ENCODE peak calls at places on chromosomes 1 and 21, in ten cellular contexts. B is progenitor cell of endocrine pancreas; D is AG09319; Z is RWPE1; W is omental fat pad; F is CD4-positive, alpha-beta T cell; T is GM12865; U is body of pancreas; O is dorsolateral prefrontal cortex; P is left ventricle myocardium inferior. M is an unnamed sample.

GRCh38 chr21:38175321-38175720 is 81.5 kb upstream of the KCNJ15 start:
- DNase-seq in F (no peak), P (no peak), Z (no peak), W (no peak), U (no peak), D (no peak), T (no peak), B (no peak), O (no peak), M (no peak)

GRCh38 chr1:210298296-210298695 is 30.4 kb upstream of the HHAT start:
- DNase-seq in P (no peak), Z (no peak), F (no peak), W (no peak), D (no peak), B (no peak), T (no peak), U (no peak), O (no peak), M (no peak)

GRCh38 chr1:192660613-192661012 is 24.7 kb downstream of the RGS13 start:
- DNase-seq in F (no peak), U (no peak), Z (no peak), B (no peak), D (no peak), T (no peak), W (no peak), O (no peak), P (no peak), M (no peak)

GRCh38 chr1:170134606-170135005 is 11.2 kb upstream of the NTMT2 start:
- DNase-seq in F (no peak), W (no peak), U (no peak), P (no peak), D (no peak), Z (no peak), B (no peak), T (no peak), O (no peak), M (no peak)

GRCh38 chr1:101474039-101474665 is 237.3 kb downstream of the S1PR1 start:
- DNase-seq in O (no peak), D (no peak), B (no peak), Z (peak; percentile 4), T (peak; percentile 50), P (no peak), U (no peak), W (no peak), F (no peak), M (no peak)

GRCh38 chr1:17611991-17612390 is 72.5 kb downstream of the ARHGEF10L start:
- DNase-seq in D (no peak), B (no peak), U (no peak), W (no peak), O (no peak), F (no peak), Z (no peak), P (no peak), T (no peak), M (no peak)

GRCh38 chr1:238752332-238752731 is 634.0 kb upstream of the CHRM3 start:
- DNase-seq in Z (no peak), T (no peak), B (no peak), F (no peak), D (no peak), P (no peak), U (no peak), W (no peak), O (no peak), M (no peak)

GRCh38 chr1:56920551-56920950 is 45.3 kb downstream of the C8B start:
- DNase-seq in D (no peak), P (no peak), W (no peak), U (no peak), O (no peak), F (no peak), Z (no peak), B (no peak), T (no peak), M (no peak)

GRCh38 chr1:53074313-53075154 is 12.5 kb downstream of the PODN start:
- DNase-seq in D (no peak), P (no peak), U (peak; percentile 6), B (no peak), O (peak; percentile 21), Z (no peak), W (peak; percentile 4), F (no peak), T (no peak), M (peak; percentile 11)

GRCh38 chr1:67479146-67479891 is 49.1 kb upstream of the SERBP1 start:
- DNase-seq in O (no peak), Z (no peak), U (peak; percentile 68), T (no peak), D (no peak), F (no peak), B (no peak), P (no peak), W (no peak), M (no peak)

GRCh38 chr1:172405912-172406311 is 14.6 kb upstream of the C1orf105 start:
- DNase-seq in F (no peak), O (no peak), P (no peak), T (no peak), B (no peak), U (no peak), W (no peak), D (no peak), Z (no peak), M (no peak)

GRCh38 chr1:204366759-204367158 is 7.0 kb upstream of the PLEKHA6 start:
- DNase-seq in O (no peak), F (no peak), B (no peak), T (peak; percentile 15), P (no peak), U (no peak), Z (no peak), W (no peak), D (no peak), M (no peak)
- TF ChIP-seq CTCF in O (no peak), F (no peak), B (peak; percentile 46), T (peak; percentile 39), P (peak; percentile 51), U (no peak), Z (no peak), W (no peak), D (peak; percentile 45), M (no peak)

DNA sequence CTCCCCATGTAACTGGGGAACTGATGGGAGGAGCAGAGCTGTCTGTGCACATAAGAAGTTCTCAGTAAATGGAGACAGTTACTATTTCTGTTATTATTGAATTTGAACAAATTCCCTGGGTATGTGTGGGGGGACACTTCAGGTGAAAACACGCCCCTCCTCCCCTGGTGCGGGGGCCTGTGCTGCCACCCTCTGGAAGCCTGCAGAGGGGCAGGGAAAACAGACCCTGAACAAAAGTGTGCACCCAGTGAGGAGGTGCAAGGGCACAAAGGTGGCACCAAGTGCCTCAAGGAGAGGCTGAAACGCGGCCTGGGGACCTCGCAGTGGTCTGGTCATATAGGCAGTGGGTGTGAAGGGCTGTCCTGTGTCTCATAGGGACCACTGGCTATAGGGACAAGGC is 18.2 kb upstream of the NADK start:
- DNase-seq in W (no peak), Z (no peak), F (no peak), P (no peak), D (no peak), U (no peak), B (no peak), T (no peak), O (no peak), M (no peak)
- TF ChIP-seq CTCF in W (no peak), Z (peak; percentile 16), F (peak; percentile 30), P (peak; percentile 30), D (peak; percentile 18), U (no peak), B (no peak), T (peak; percentile 19), O (no peak), M (peak; percentile 51)

GRCh38 chr1:227449051-227449450 is 114.3 kb upstream of the ZNF678 start:
- DNase-seq in T (peak; percentile 49), O (no peak), B (peak; percentile 13), F (no peak), U (peak; percentile 56), Z (peak; percentile 58), D (no peak), W (no peak), P (no peak), M (no peak)

GRCh38 chr1:227445092-227445674 is 118.2 kb upstream of the ZNF678 start:
- DNase-seq in D (no peak), T (no peak), O (no peak), B (no peak), U (no peak), Z (no peak), W (no peak), F (no peak), P (no peak), M (no peak)

GRCh38 chr1:227445746-227446145 is 117.6 kb upstream of the ZNF678 start:
- DNase-seq in B (no peak), F (no peak), O (no peak), U (no peak), W (no peak), P (no peak), Z (no peak), T (no peak), D (no peak), M (no peak)

GRCh38 chr1:227449727-227450420 is 113.5 kb upstream of the ZNF678 start:
- DNase-seq in T (no peak), P (no peak), F (no peak), Z (no peak), D (no peak), W (no peak), U (no peak), B (no peak), O (no peak), M (no peak)

DNA sequence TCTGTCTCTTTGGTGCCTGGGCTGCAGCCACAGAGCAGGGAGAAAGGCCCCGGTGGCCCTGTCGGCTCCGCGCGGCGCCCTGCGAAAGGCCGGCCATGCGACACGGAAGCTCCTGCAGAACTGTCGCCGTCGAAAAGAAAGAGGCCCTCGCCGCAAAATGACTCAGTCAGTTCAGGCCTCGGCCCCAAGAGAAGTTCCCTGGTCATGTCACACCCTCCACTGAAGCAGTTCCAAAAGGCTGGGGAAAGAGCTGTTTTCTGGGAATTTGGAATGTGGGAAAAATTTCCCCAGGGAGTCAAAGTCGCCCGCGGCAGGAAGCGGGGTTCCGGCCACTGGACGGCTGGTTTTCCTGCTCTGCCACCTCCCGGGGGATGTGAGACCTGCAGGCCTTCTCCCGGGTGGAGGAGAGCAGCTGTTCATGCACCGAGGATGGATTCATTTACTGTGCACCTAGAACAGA is 115.8 kb upstream of the ZNF678 start:
- DNase-seq in W (no peak), Z (peak; percentile 69), P (peak; percentile 65), O (no peak), B (peak; percentile 36), D (no peak), T (no peak), F (no peak), U (no peak), M (no peak)
- TF ChIP-seq CTCF in W (no peak), Z (peak; percentile 52), P (peak; percentile 81), O (no peak), B (peak; percentile 55), D (peak; percentile 62), T (no peak), F (no peak), U (peak; percentile 23), M (no peak)

DNA sequence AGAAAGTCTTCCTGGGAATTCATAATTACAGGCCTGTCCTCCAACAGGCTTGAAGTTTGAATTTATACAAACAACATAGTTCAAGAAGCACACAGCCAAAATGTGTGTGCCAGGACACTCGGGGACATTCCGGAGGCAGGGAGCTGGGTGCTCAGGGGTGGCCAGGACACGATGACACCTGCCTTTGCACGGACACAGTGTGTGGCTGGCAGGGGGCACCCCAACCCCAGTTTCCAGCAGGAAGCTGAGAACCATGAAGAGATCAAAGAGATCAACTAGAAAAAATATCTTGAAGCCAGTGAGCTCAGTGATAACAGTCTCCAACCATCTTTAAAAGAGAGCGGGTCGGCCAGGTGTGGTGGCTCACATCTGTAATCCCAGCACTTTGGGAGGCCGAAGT is 32.5 kb upstream of the TRAPPC10 start:
- DNase-seq in Z (no peak), W (no peak), P (no peak), F (no peak), B (no peak), D (no peak), U (no peak), O (no peak), T (no peak), M (no peak)
- TF ChIP-seq CTCF in Z (no peak), W (no peak), P (no peak), F (no peak), B (no peak), D (no peak), U (no peak), O (no peak), T (no peak), M (no peak)